ENCODE peak calls at places on chromosome 21, in five cellular contexts. R is fibroblast of mammary gland, I is AG10803, D is lower lobe of right lung, K is left ventricle myocardium inferior. B is an unnamed sample.

GRCh38 chr21:42677339-42678117 is 24.1 kb downstream of the PDE9A start:
- DNase-seq in R (peak; percentile 73), I (no peak), K (no peak), D (no peak), B (peak; percentile 84)

GRCh38 chr21:25342811-25343210 is 264.5 kb downstream of the MRPL39 start:
- DNase-seq in K (no peak), R (peak; percentile 28), I (peak; percentile 76), D (no peak), B (no peak)

GRCh38 chr21:14414932-14415508 is 32.1 kb upstream of the HSPA13 start:
- DNase-seq in K (no peak), R (no peak), D (no peak), I (no peak), B (no peak)

GRCh38 chr21:39161064-39161463 is 22.2 kb downstream of the PSMG1 start:
- DNase-seq in I (no peak), R (no peak), D (no peak), K (no peak), B (no peak)

GRCh38 chr21:38994014-38994413 is 188.3 kb downstream of the ETS2 start:
- DNase-seq in R (no peak), K (no peak), I (no peak), D (no peak), B (no peak)

GRCh38 chr21:46118871-46119564 is 21.1 kb downstream of the COL6A2 start:
- DNase-seq in R (peak; percentile 12), I (no peak), K (peak; percentile 12), D (peak; percentile 41), B (no peak)

GRCh38 chr21:31459457-31459856 is 115.4 kb upstream of the TIAM1 start:
- DNase-seq in K (no peak), R (no peak), D (no peak), I (no peak), B (no peak)

GRCh38 chr21:43933146-43933673 is 68.2 kb downstream of the AGPAT3 start:
- DNase-seq in D (no peak), R (no peak), K (no peak), I (no peak), B (no peak)

GRCh38 chr21:40120944-40121575 is 253.8 kb downstream of the PCP4 start:
- DNase-seq in D (no peak), K (no peak), R (peak; percentile 5), I (peak; percentile 8), B (peak; percentile 33)

GRCh38 chr21:25329227-25329626 is 278.1 kb downstream of the MRPL39 start:
- DNase-seq in I (peak; percentile 93), D (no peak), K (no peak), R (peak; percentile 93), B (peak; percentile 64)

GRCh38 chr21:43731476-43731875 is 12.5 kb downstream of the PDXK start:
- DNase-seq in I (no peak), K (no peak), R (no peak), D (no peak), B (no peak)

GRCh38 chr21:32413697-32414578 is 1.4 kb downstream of the EVA1C start:
- DNase-seq in R (peak; percentile 55), D (peak; percentile 80), K (no peak), I (no peak), B (peak; percentile 69)

GRCh38 chr21:46243865-46244490 is 15.4 kb upstream of the LSS start:
- DNase-seq in R (no peak), K (no peak), D (no peak), I (no peak), B (no peak)

GRCh38 chr21:40846057-40846456 is 901 bp downstream of the DSCAM start:
- DNase-seq in I (no peak), K (no peak), R (no peak), D (no peak), B (no peak)

GRCh38 chr21:42465008-42465878 is 30.8 kb downstream of the RSPH1 start:
- DNase-seq in K (no peak), D (no peak), R (no peak), I (no peak), B (peak; percentile 56)

GRCh38 chr21:17726047-17726446 is 93.1 kb downstream of the C21orf91 start:
- DNase-seq in I (peak; percentile 5), D (no peak), K (no peak), R (peak; percentile 2), B (no peak)

GRCh38 chr21:25717491-25718139 is 17.1 kb downstream of the ATP5PF start:
- DNase-seq in R (peak; percentile 44), I (peak; percentile 23), K (no peak), D (no peak), B (peak; percentile 33)

GRCh38 chr21:46142581-46143473 is 12.6 kb downstream of the FTCD start:
- DNase-seq in R (no peak), D (no peak), K (no peak), I (no peak), B (no peak)

GRCh38 chr21:38905328-38905727 is 99.6 kb downstream of the ETS2 start:
- DNase-seq in R (no peak), D (no peak), K (no peak), I (no peak), B (no peak)

GRCh38 chr21:43727571-43728466 is 8.9 kb downstream of the PDXK start:
- DNase-seq in R (no peak), I (peak; percentile 25), K (peak; percentile 64), D (peak; percentile 81), B (no peak)

GRCh38 chr21:25568230-25568629 is 39.1 kb downstream of the MRPL39 start:
- DNase-seq in K (peak; percentile 26), D (peak; percentile 57), I (peak; percentile 40), R (peak; percentile 69), B (peak; percentile 81)

GRCh38 chr21:29018540-29018939 is 609 bp downstream of the RWDD2B start:
- DNase-seq in K (no peak), R (peak; percentile 35), D (no peak), I (peak; percentile 22), B (no peak)

GRCh38 chr21:38669186-38669585 is 136.5 kb upstream of the ETS2 start:
- DNase-seq in K (no peak), D (no peak), I (peak; percentile 42), R (peak; percentile 36), B (peak; percentile 41)

GRCh38 chr21:14523234-14523633 is 22.9 kb downstream of the SAMSN1 start:
- DNase-seq in D (no peak), I (no peak), K (no peak), R (peak; percentile 30), B (no peak)

GRCh38 chr21:39968010-39968409 is 100.8 kb downstream of the PCP4 start:
- DNase-seq in D (no peak), K (no peak), R (no peak), I (no peak), B (no peak)

GRCh38 chr21:32093758-32094463 is 184.9 kb downstream of the MIS18A start:
- DNase-seq in K (no peak), R (no peak), D (no peak), I (no peak), B (no peak)

GRCh38 chr21:38818336-38818723 is 12.6 kb downstream of the ETS2 start:
- DNase-seq in D (no peak), K (no peak), R (no peak), I (no peak), B (no peak)

GRCh38 chr21:46421756-46422555 is 36.7 kb upstream of the DIP2A start:
- DNase-seq in D (no peak), K (no peak), I (no peak), R (no peak), B (no peak)

GRCh38 chr21:42621166-42621827 is 32.1 kb upstream of the PDE9A start:
- DNase-seq in K (no peak), D (peak; percentile 64), I (no peak), R (peak; percentile 49), B (no peak)

GRCh38 chr21:39484711-39485264 is 33.0 kb downstream of the SH3BGR start:
- DNase-seq in I (peak; percentile 13), D (no peak), K (no peak), R (peak; percentile 13), B (no peak)

GRCh38 chr21:41947596-41948403 is 6.0 kb downstream of the C2CD2 start:
- DNase-seq in R (peak; percentile 81), D (no peak), I (peak; percentile 64), K (no peak), B (peak; percentile 42)

GRCh38 chr21:41585199-41585994 is 77.4 kb upstream of the TMPRSS2 start:
- DNase-seq in R (no peak), K (no peak), I (no peak), D (no peak), B (no peak)

GRCh38 chr21:41817228-41817627 is 50.4 kb upstream of the RIPK4 start:
- DNase-seq in I (peak; percentile 80), K (no peak), D (no peak), R (peak; percentile 81), B (peak; percentile 78)

GRCh38 chr21:46295996-46296752 is 10.0 kb downstream of the YBEY start:
- DNase-seq in I (peak; percentile 96), R (peak; percentile 94), D (peak; percentile 90), K (peak; percentile 92), B (peak; percentile 41)

GRCh38 chr21:32143222-32143939 is 135.5 kb downstream of the MIS18A start:
- DNase-seq in K (peak; percentile 23), I (peak; percentile 88), D (no peak), R (peak; percentile 70), B (peak; percentile 42)

GRCh38 chr21:34695434-34695833 is 26.6 kb downstream of the CLIC6 start:
- DNase-seq in R (peak; percentile 60), D (no peak), I (no peak), K (no peak), B (no peak)
- H3K4me3 ChIP-seq in R (no peak overlapping the region), D (no peak overlapping the region), I (no peak overlapping the region), K (no peak overlapping the region), B (no peak overlapping the region)

GRCh38 chr21:26964379-26964778 is 2.5 kb downstream of the ADAMTS5 start:
- DNase-seq in I (peak; percentile 97), D (no peak), K (peak; percentile 66), R (peak; percentile 75), B (no peak)
- H3K4me3 ChIP-seq in I (peak overlapping the region; percentile 81), D (peak overlapping the region; percentile 58), K (peak overlapping the region; percentile 76), R (peak overlapping the region; percentile 63), B (no peak overlapping the region)

DNA sequence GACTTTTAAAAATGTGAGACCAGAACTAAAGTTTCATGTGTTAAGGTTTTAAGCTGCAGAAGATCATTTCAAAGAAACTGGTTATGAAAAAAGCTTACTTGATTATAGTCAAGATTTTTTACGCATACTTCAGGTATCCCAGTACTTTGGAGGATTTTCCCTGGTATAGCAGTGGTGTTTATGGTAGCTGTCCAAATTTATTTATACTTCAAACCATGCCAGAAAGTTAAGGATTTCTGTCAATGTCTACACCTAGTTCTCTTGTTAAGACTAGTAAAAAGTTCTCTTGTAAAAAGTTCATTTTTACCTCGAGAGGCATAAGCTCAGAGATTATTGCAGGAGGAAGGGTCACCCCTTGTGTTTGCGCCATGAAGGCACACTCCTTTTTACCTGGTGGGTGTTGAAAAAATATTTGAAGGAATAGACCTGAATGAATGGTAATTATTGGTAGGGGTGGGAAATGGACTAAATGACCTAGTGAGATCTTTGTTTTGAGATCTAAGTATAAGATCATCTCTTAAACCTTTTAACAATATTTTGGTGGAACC is 2.8 kb downstream of the DYRK1A start:
- DNase-seq in I (no peak), R (no peak), D (no peak), K (no peak), B (no peak)
- H3K4me3 ChIP-seq in I (peak overlapping the region; percentile 85), R (peak overlapping the region; percentile 11), D (peak overlapping the region; percentile 88), K (peak overlapping the region; percentile 79), B (no peak overlapping the region)

GRCh38 chr21:34748862-34749261 is 80.1 kb downstream of the CLIC6 start:
- DNase-seq in I (no peak), K (no peak), R (no peak), D (no peak), B (no peak)
- H3K4me3 ChIP-seq in I (no peak overlapping the region), K (no peak overlapping the region), R (no peak overlapping the region), D (no peak overlapping the region), B (no peak overlapping the region)

GRCh38 chr21:35748683-35749314 is 311.5 kb downstream of the SETD4 start:
- DNase-seq in I (no peak), R (no peak), K (no peak), D (no peak), B (no peak)
- H3K4me3 ChIP-seq in I (no peak overlapping the region), R (no peak overlapping the region), K (no peak overlapping the region), D (no peak overlapping the region), B (no peak overlapping the region)

B was measured in astrocyte of the spinal cord.